ENCODE peak calls at places on chromosomes 2 and 18, in five cellular contexts. I is IMR-90, S is SK-N-SH, T is psoas muscle, B is SJSA1. K is an unnamed sample.

GRCh38 chr18:40911582-40912254 is 1043.3 kb upstream of the PIK3C3 start:
- DNase-seq in I (peak; percentile 83), S (no peak), T (no peak), B (no peak), K (no peak)

GRCh38 chr2:44134848-44135247 is 33.8 kb upstream of the PPM1B start:
- DNase-seq in I (no peak), S (no peak), T (no peak), B (no peak), K (no peak)

GRCh38 chr2:207768891-207769596 is 662 bp downstream of the FZD5 start:
- DNase-seq in I (no peak), S (no peak), T (no peak), B (peak; percentile 55), K (peak; percentile 18)

GRCh38 chr2:137508739-137509384 is 455.4 kb upstream of the HNMT start:
- DNase-seq in I (no peak), S (no peak), T (no peak), B (no peak), K (no peak)

GRCh38 chr2:231709981-231710750 is 1.8 kb downstream of the PTMA start:
- DNase-seq in I (peak; percentile 80), S (peak; percentile 95), T (peak; percentile 94), B (peak; percentile 84), K (peak; percentile 74)

GRCh38 chr2:26059542-26059941 is 25.7 kb downstream of the RAB10 start:
- DNase-seq in I (no peak), S (no peak), T (no peak), B (no peak), K (no peak)

GRCh38 chr18:2963048-2963447 is 49.9 kb downstream of the LPIN2 start:
- DNase-seq in I (no peak), S (no peak), T (no peak), B (no peak), K (no peak)

GRCh38 chr2:32491346-32491745 is 134.5 kb downstream of the BIRC6 start:
- DNase-seq in I (no peak), S (no peak), T (no peak), B (no peak), K (no peak)

GRCh38 chr2:20534913-20535801 is 88.3 kb downstream of the RHOB start:
- DNase-seq in I (no peak), S (no peak), T (peak; percentile 88), B (no peak), K (no peak)

GRCh38 chr2:33893801-33894200 is 294.7 kb upstream of the FAM98A start:
- DNase-seq in I (no peak), S (no peak), T (no peak), B (no peak), K (no peak)

GRCh38 chr2:160635488-160635887 is 141.9 kb upstream of the RBMS1 start:
- DNase-seq in I (peak; percentile 65), S (no peak), T (no peak), B (no peak), K (no peak)

GRCh38 chr2:208373460-208374089 is 33.0 kb upstream of the PTH2R start:
- DNase-seq in I (peak; percentile 54), S (peak; percentile 77), T (no peak), B (peak; percentile 26), K (peak; percentile 41)

GRCh38 chr2:118386636-118387302 is 298.5 kb downstream of the INSIG2 start:
- DNase-seq in I (peak; percentile 85), S (no peak), T (no peak), B (peak; percentile 43), K (no peak)

GRCh38 chr2:207139551-207139950 is 26.2 kb downstream of the KLF7 start:
- DNase-seq in I (no peak), S (no peak), T (no peak), B (no peak), K (no peak)

GRCh38 chr2:201854221-201854801 is 48.0 kb downstream of the CDK15 start:
- DNase-seq in I (peak; percentile 99), S (no peak), T (no peak), B (peak; percentile 93), K (no peak)

GRCh38 chr2:197128897-197129296 is 181.7 kb downstream of the ANKRD44 start:
- DNase-seq in I (peak; percentile 45), S (no peak), T (no peak), B (peak; percentile 52), K (no peak)

GRCh38 chr2:25043241-25043867 is 1.5 kb downstream of the EFR3B start:
- DNase-seq in I (peak; percentile 89), S (peak; percentile 48), T (no peak), B (peak; percentile 50), K (no peak)

GRCh38 chr2:216572582-216573578 is 60.3 kb upstream of the IGFBP2 start:
- DNase-seq in I (no peak), S (no peak), T (peak; percentile 68), B (peak; percentile 56), K (peak; percentile 41)

GRCh38 chr2:170143045-170143717 is 34.8 kb upstream of the MYO3B start:
- DNase-seq in I (no peak), S (no peak), T (no peak), B (no peak), K (no peak)

GRCh38 chr2:1538663-1539062 is 125.4 kb downstream of the TPO start:
- DNase-seq in I (peak; percentile 34), S (peak; percentile 79), T (no peak), B (no peak), K (no peak)

GRCh38 chr2:170396799-170397459 is 219.0 kb downstream of the MYO3B start:
- DNase-seq in I (peak; percentile 4), S (peak; percentile 15), T (no peak), B (no peak), K (no peak)

GRCh38 chr18:12659904-12660605 is 2.1 kb upstream of the SPIRE1 start:
- DNase-seq in I (peak; percentile 70), S (peak; percentile 69), T (no peak), B (peak; percentile 59), K (peak; percentile 74)

GRCh38 chr2:129673234-129673633 is 306.2 kb upstream of the RAB6C start:
- DNase-seq in I (no peak), S (no peak), T (no peak), B (no peak), K (no peak)

GRCh38 chr18:61948842-61949438 is 56.1 kb upstream of the RNF152 start:
- DNase-seq in I (no peak), S (no peak), T (no peak), B (no peak), K (no peak)

GRCh38 chr2:183162362-183162761 is 38.1 kb downstream of the NUP35 start:
- DNase-seq in I (peak; percentile 73), S (no peak), T (no peak), B (no peak), K (no peak)

GRCh38 chr2:191171708-191172355 is 21.0 kb upstream of the STAT4 start:
- DNase-seq in I (peak; percentile 97), S (no peak), T (no peak), B (peak; percentile 84), K (no peak)

GRCh38 chr2:147937744-147938349 is 82.7 kb downstream of the ORC4 start:
- DNase-seq in I (peak; percentile 40), S (peak; percentile 16), T (no peak), B (peak; percentile 37), K (no peak)

GRCh38 chr2:73818296-73818695 is 10.5 kb upstream of the STAMBP start:
- DNase-seq in I (no peak), S (no peak), T (no peak), B (no peak), K (no peak)

GRCh38 chr2:10873171-10873570 is 38.6 kb upstream of the KCNF1 start:
- DNase-seq in I (no peak), S (no peak), T (no peak), B (no peak), K (no peak)

GRCh38 chr2:1728821-1729220 is 15.5 kb downstream of the PXDN start:
- DNase-seq in I (peak; percentile 62), S (peak; percentile 87), T (no peak), B (peak; percentile 29), K (no peak)

GRCh38 chr2:136572335-136572734 is 193.0 kb upstream of the THSD7B start:
- DNase-seq in I (no peak), S (no peak), T (no peak), B (no peak), K (no peak)

GRCh38 chr2:99169534-99169933 is 11.3 kb downstream of the MITD1 start:
- DNase-seq in I (no peak), S (no peak), T (no peak), B (no peak), K (no peak)

GRCh38 chr2:28436525-28437051 is 43.9 kb downstream of the FOSL2 start:
- DNase-seq in I (no peak), S (peak; percentile 69), T (no peak), B (no peak), K (no peak)

GRCh38 chr2:16288371-16289112 is 348.2 kb downstream of the MYCN start:
- DNase-seq in I (no peak), S (no peak), T (no peak), B (no peak), K (no peak)

GRCh38 chr18:67924656-67925055 is 408.1 kb upstream of the DSEL start:
- DNase-seq in I (no peak), S (no peak), T (no peak), B (no peak), K (no peak)
- H3K9me3 ChIP-seq in I (no peaks in the 10 kb centered on the region), S (no peaks in the 10 kb centered on the region), T (no peaks in the 10 kb centered on the region), B (no peaks in the 10 kb centered on the region), K (no peaks in the 10 kb centered on the region)

GRCh38 chr2:237704476-237705224 is 77.3 kb downstream of the LRRFIP1 start:
- DNase-seq in I (peak; percentile 64), S (no peak), T (no peak), B (peak; percentile 81), K (no peak)

GRCh38 chr2:237700583-237701032 is 73.2 kb downstream of the LRRFIP1 start:
- DNase-seq in I (peak; percentile 91), S (peak; percentile 44), T (peak; percentile 86), B (no peak), K (no peak)

GRCh38 chr2:237701859-237702370 is 74.5 kb downstream of the LRRFIP1 start:
- DNase-seq in I (no peak), S (peak; percentile 46), T (no peak), B (no peak), K (no peak)

GRCh38 chr2:237701033-237701858 is 73.9 kb downstream of the LRRFIP1 start:
- DNase-seq in I (no peak), S (no peak), T (no peak), B (no peak), K (no peak)

GRCh38 chr2:237702439-237703397 is 75.3 kb downstream of the LRRFIP1 start:
- DNase-seq in I (peak; percentile 75), S (peak; percentile 75), T (peak; percentile 67), B (peak; percentile 57), K (no peak)
- H3K9me3 ChIP-seq in I (no peaks in the 10 kb centered on the region), S (no peaks in the 10 kb centered on the region), T (no peaks in the 10 kb centered on the region), B (no peaks in the 10 kb centered on the region), K (no peaks in the 10 kb centered on the region)

GRCh38 chr2:108454440-108454839 is 5.4 kb downstream of the GCC2 start:
- DNase-seq in I (no peak), S (no peak), T (no peak), B (no peak), K (no peak)

GRCh38 chr2:108460345-108461037 is 11.5 kb downstream of the GCC2 start:
- DNase-seq in I (no peak), S (no peak), T (no peak), B (no peak), K (no peak)

GRCh38 chr2:108455571-108455970 is 6.6 kb downstream of the GCC2 start:
- DNase-seq in I (no peak), S (no peak), T (no peak), B (no peak), K (no peak)

GRCh38 chr2:108459441-108459840 is 10.4 kb downstream of the GCC2 start:
- DNase-seq in I (peak; percentile 10), S (no peak), T (no peak), B (no peak), K (no peak)

GRCh38 chr2:108458082-108458481 is 9.1 kb downstream of the GCC2 start:
- DNase-seq in I (no peak), S (no peak), T (no peak), B (no peak), K (no peak)
- H3K9me3 ChIP-seq in I (no peaks in the 10 kb centered on the region), S (no peaks in the 10 kb centered on the region), T (no peaks in the 10 kb centered on the region), B (no peaks in the 10 kb centered on the region), K (no peaks in the 10 kb centered on the region)

GRCh38 chr18:14974088-14974487 is 226.1 kb downstream of the ANKRD30B start:
- DNase-seq in I (no peak), S (no peak), T (no peak), B (no peak), K (no peak)
- H3K9me3 ChIP-seq in I (peaks cover 23% of the 10 kb centered on the region), S (no peaks in the 10 kb centered on the region), T (no peaks in the 10 kb centered on the region), B (no peaks in the 10 kb centered on the region), K (no peaks in the 10 kb centered on the region)

K was measured in tibial nerve.